ENCODE peak calls at places on chromosomes 2 and 18, in four cellular contexts. V, K, H and T are unnamed samples.

GRCh38 chr2:24986397-24986796 is 14.6 kb upstream of the DNAJC27 start:
- DNase-seq in V (no peak), K (no peak), H (peak; percentile 16), T (no peak)

GRCh38 chr2:85537600-85538506 is 1.1 kb upstream of the MAT2A start:
- DNase-seq in V (peak; percentile 67), K (peak; percentile 65), H (peak; percentile 36), T (peak; percentile 58)

GRCh38 chr2:111196435-111196834 is 75.7 kb downstream of the BCL2L11 start:
- DNase-seq in V (no peak), K (no peak), H (no peak), T (no peak)

GRCh38 chr2:24515335-24515734 is 24.3 kb downstream of the NCOA1 start:
- DNase-seq in V (no peak), K (no peak), H (no peak), T (peak; percentile 10)

GRCh38 chr2:71935291-71935848 is 212.3 kb downstream of the CYP26B1 start:
- DNase-seq in V (peak; percentile 29), K (peak; percentile 65), H (peak; percentile 96), T (no peak)

GRCh38 chr2:177169810-177170514 is 42.6 kb upstream of the HNRNPA3 start:
- DNase-seq in V (no peak), K (no peak), H (no peak), T (peak; percentile 51)

GRCh38 chr2:176096243-176096985 is 3.2 kb upstream of the HOXD12 start:
- DNase-seq in V (peak; percentile 20), K (no peak), H (no peak), T (no peak)

GRCh38 chr18:76824754-76825153 is 2.4 kb downstream of the ZNF236 start:
- DNase-seq in V (no peak), K (no peak), H (no peak), T (no peak)

GRCh38 chr18:50651334-50651733 is 91.4 kb downstream of the MAPK4 start:
- DNase-seq in V (no peak), K (no peak), H (no peak), T (no peak)

GRCh38 chr2:159256159-159256558 is 30.3 kb downstream of the WDSUB1 start:
- DNase-seq in V (no peak), K (no peak), H (no peak), T (no peak)

GRCh38 chr2:231308631-231309414 is 86.7 kb upstream of the B3GNT7 start:
- DNase-seq in V (no peak), K (no peak), H (peak; percentile 26), T (no peak)

GRCh38 chr2:74531666-74532065 is 1.9 kb downstream of the HTRA2 start:
- DNase-seq in V (no peak), K (no peak), H (no peak), T (no peak)

GRCh38 chr2:224722777-224723176 is 6.6 kb upstream of the CCDC195 start:
- DNase-seq in V (no peak), K (no peak), H (no peak), T (no peak)

GRCh38 chr2:128292599-128293425 is 25.9 kb downstream of the HS6ST1 start:
- DNase-seq in V (no peak), K (no peak), H (no peak), T (no peak)

GRCh38 chr2:26008851-26009566 is 24.9 kb upstream of the RAB10 start:
- DNase-seq in V (peak; percentile 78), K (no peak), H (peak; percentile 88), T (peak; percentile 58)

GRCh38 chr2:195486987-195487644 is 169.9 kb upstream of the SLC39A10 start:
- DNase-seq in V (no peak), K (no peak), H (peak; percentile 38), T (peak; percentile 3)

GRCh38 chr2:53131416-53131815 is 636.2 kb upstream of the CHAC2 start:
- DNase-seq in V (no peak), K (no peak), H (peak; percentile 30), T (no peak)

GRCh38 chr18:33014060-33014796 is 241.4 kb upstream of the KLHL14 start:
- DNase-seq in V (peak; percentile 25), K (no peak), H (no peak), T (no peak)

GRCh38 chr2:8534729-8535397 is 147.0 kb upstream of the ID2 start:
- DNase-seq in V (peak; percentile 58), K (peak; percentile 78), H (peak; percentile 62), T (no peak)

GRCh38 chr18:48942086-48942485 is 8.7 kb downstream of the SMAD7 start:
- DNase-seq in V (no peak), K (no peak), H (no peak), T (no peak)

GRCh38 chr2:20568501-20569463 is 82.1 kb downstream of the HS1BP3 start:
- DNase-seq in V (no peak), K (peak; percentile 26), H (peak; percentile 39), T (peak; percentile 30)

GRCh38 chr18:12056884-12057402 is 36.7 kb upstream of the ANKRD62 start:
- DNase-seq in V (no peak), K (no peak), H (no peak), T (no peak)

GRCh38 chr18:26540041-26540628 is 8.2 kb downstream of the KCTD1 start:
- DNase-seq in V (no peak), K (no peak), H (peak; percentile 67), T (no peak)

GRCh38 chr18:29418136-29418535 is 1241.2 kb upstream of the CDH2 start:
- DNase-seq in V (no peak), K (no peak), H (peak; percentile 57), T (no peak)

GRCh38 chr18:10841203-10841602 is 308.2 kb downstream of the PIEZO2 start:
- DNase-seq in V (no peak), K (no peak), H (peak; percentile 8), T (no peak)

GRCh38 chr2:95375532-95376221 is 26.8 kb upstream of the FAHD2A start:
- DNase-seq in V (no peak), K (no peak), H (no peak), T (no peak)

GRCh38 chr2:203437516-203437915 is 97.6 kb downstream of the RAPH1 start:
- DNase-seq in V (no peak), K (no peak), H (peak; percentile 61), T (no peak)

GRCh38 chr18:830315-830901 is 18.4 kb upstream of the YES1 start:
- DNase-seq in V (no peak), K (peak; percentile 21), H (peak; percentile 57), T (no peak)

GRCh38 chr18:834086-834720 is 22.2 kb upstream of the YES1 start:
- DNase-seq in V (no peak), K (no peak), H (no peak), T (no peak)

GRCh38 chr18:829432-829831 is 17.4 kb upstream of the YES1 start:
- DNase-seq in V (no peak), K (no peak), H (no peak), T (no peak)

GRCh38 chr18:833197-833596 is 21.2 kb upstream of the YES1 start:
- DNase-seq in V (no peak), K (no peak), H (no peak), T (no peak)

DNA sequence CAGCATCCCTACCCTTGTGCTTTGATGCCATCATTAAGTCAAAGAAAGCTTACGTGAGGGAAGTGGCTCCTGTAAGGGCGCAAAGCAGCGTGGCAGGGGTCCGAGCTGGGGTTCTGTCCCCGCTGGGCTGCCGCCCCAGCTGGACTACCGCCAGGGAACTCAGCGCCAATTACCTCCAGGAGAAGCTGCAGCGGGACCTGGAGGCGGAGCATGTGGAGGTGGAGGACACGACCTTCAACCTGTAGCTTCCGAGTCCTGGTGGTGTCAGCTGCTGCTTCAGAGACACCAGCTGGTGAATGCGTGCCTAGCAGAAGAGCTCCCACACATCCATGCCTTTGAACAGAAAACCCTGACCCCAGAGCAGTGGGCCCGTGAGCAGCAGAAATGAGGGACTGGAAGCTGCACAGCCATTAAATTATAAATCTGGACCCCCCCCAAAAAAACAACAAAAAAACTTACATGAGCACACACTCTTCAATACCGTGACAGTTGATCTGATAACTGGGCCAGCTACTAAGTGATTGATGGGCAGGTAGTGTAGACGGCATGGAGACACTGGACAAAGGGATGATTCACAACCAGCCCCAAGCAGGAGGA is 20.1 kb upstream of the YES1 start:
- DNase-seq in V (peak; percentile 77), K (no peak), H (no peak), T (peak; percentile 23)
- TF ChIP-seq CTCF in V (no peak), K (no peak), H (no peak), T (no peak)

DNA sequence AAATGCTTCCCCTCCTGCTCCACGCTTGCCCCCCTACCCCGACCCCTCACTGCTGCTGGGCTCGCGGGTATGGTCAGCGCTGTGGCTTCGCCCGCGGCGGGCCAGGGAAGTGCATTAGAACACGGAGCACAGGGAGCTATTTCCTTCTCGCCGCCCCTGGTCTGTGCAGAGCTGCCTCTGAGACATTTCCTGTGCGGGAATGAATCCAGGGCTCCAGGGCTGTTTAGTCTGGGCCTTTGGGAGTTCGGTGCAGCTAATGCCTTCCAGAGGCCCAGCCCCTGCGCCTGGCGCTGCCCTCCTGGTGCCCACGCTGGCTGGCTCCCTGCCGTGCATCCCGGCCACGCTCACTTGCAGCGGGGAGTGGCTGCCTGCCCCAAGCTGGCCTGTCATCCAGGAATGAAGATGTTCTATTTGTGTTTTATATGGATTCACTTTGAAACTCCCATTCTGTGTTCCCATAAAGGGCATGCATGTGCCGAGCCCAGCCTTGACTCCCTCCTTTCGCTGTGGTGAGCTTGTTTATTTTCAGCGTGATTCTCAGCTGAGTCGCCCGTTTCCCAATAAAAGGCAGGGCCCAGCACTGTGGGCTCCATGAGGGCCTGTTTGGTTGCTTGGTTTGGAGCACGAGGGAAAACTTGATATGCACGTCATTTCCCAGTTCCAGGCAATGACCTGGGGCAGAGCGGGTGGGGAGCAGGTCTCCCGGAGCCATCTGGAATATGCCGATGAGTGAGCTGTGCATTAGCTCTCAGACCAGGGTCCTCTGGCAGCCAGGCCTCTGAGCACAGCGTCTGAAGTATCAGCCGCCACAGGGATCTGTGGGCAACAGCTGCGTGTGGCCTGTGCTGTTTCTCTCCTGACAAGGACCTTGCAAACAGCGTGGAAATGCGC is 42.7 kb downstream of the SH3RF3 start:
- DNase-seq in V (peak; percentile 36), K (peak; percentile 56), H (peak; percentile 99), T (no peak)
- TF ChIP-seq CTCF in V (no peak), K (peak; percentile 24), H (peak; percentile 44), T (no peak)

DNA sequence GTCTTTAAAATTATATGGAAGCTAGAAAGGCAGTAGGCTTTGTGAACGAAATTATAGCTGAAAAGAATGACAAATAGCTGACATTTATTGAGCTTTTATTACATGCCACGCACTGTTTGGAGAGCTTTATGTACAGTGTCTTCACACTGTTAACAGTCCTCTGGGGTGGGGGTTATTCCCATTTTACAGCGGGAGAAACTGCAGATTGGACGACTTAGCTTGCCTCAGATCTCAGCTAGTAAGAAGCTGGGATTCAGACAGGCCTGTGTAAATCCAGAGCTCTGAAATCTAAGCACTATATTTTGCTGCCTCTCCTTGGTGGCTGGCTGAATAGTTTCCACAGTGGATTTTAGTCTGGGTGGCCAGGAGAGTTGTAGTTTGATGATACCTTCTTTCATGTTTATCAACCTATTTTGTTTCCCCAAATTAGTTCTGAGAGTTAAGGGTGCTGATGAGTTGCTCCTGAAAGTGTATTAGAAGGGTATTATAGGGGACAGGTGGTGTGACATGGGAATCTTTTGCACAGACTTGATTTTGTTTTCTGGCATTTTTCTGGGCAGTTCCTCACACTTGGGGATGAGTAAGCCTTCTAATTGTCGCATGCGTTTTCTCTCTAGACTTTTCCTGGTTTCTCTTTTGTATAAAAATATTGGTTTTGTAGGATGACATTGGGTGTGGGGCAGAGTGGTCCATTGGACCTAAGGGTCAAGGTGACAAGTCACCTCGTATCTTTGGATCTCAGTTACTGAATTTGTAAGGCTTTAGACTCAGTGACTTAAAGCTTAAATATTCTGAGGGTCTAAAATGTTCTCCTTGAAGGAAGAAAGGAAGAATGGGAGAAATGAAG is 1.5 kb downstream of the ACSL3 start:
- DNase-seq in V (peak; percentile 52), K (no peak), H (peak; percentile 53), T (peak; percentile 7)
- TF ChIP-seq CTCF in V (no peak), K (no peak), H (peak; percentile 49), T (no peak)

DNA sequence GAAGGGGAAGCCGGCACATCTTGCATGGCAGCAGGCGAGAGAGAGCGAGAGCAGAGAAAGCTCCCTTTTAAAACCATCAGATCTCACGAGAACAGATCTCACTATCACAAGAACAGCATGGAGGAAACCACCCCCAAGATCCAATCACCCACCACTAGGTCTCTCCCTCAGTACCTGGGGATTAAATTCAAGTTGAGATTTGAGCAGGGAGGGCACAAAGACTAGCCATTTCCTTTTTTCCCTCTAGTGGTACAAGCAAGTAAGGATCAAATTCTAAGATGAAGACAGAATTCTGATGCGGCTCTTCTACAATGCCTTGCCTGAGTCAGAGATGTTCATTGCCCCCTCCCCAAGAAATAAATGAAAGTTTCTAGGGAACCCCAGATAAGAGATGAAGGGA is 45.6 kb upstream of the ANKRD44 start:
- DNase-seq in V (no peak), K (no peak), H (no peak), T (no peak)
- TF ChIP-seq CTCF in V (no peak), K (no peak), H (peak; percentile 49), T (peak; percentile 49)